ENCODE peak calls at places on chromosome X, in ten cellular contexts. W is type B pancreatic cell, T is tibial nerve, Q is HFFc6, A is astrocyte of the spinal cord, Y is prostate gland, H is body of pancreas, N is fibroblast of mammary gland, Z is right lobe of liver, B is glutamatergic neuron. J is an unnamed sample.

GRCh38 chrX:106894978-106895452 is 8.1 kb downstream of the RIPPLY1 start:
- DNase-seq in Q (peak), B (no peak), T (no peak), Z (no peak), N (peak), Y (no peak), A (peak), W (no peak), H (no peak), J (no peak)

GRCh38 chrX:70446380-70447350 is 2.0 kb downstream of the DLG3 start:
- DNase-seq in H (no peak), Q (no peak), B (no peak), Y (no peak), T (no peak), Z (no peak), N (no peak), W (no peak), A (no peak), J (no peak)

GRCh38 chrX:49812177-49812576 is 16.9 kb upstream of the PAGE4 start:
- DNase-seq in T (no peak), H (no peak), Y (no peak), B (no peak), Q (no peak), N (no peak), W (no peak), Z (no peak), A (no peak), J (no peak)

GRCh38 chrX:129606918-129607317 is 47.8 kb downstream of the APLN start:
- DNase-seq in N (peak), Z (no peak), Q (peak), T (peak), Y (peak), A (peak), H (peak), W (no peak), B (peak), J (no peak)

GRCh38 chrX:131745942-131746489 is 202.1 kb downstream of the OR13H1 start:
- DNase-seq in A (no peak), T (no peak), B (no peak), Z (no peak), H (no peak), Y (no peak), N (no peak), Q (no peak), W (no peak), J (no peak)

GRCh38 chrX:96843566-96843965 is 40.1 kb upstream of the RPA4 start:
- DNase-seq in Z (no peak), T (no peak), W (no peak), Y (no peak), N (no peak), B (no peak), Q (no peak), A (no peak), H (no peak), J (no peak)

GRCh38 chrX:51893931-51894696 is 691 bp downstream of the MAGED1 start:
- DNase-seq in Q (no peak), N (peak), Y (no peak), A (peak), Z (no peak), H (peak), W (no peak), T (no peak), B (peak), J (no peak)

GRCh38 chrX:132023117-132023895 is at the start of gene STK26:
- DNase-seq in Z (peak), H (peak), B (peak), T (peak), W (peak), N (peak), A (peak), Q (peak), Y (peak), J (peak)

GRCh38 chrX:101078716-101079115 is at the start of gene TMEM35A:
- DNase-seq in W (no peak), Z (no peak), Y (no peak), Q (peak), B (peak), T (no peak), H (no peak), N (peak), A (peak), J (no peak)

GRCh38 chrX:71542411-71542810 is 9.5 kb downstream of the OGT start:
- DNase-seq in N (peak), Q (peak), W (no peak), A (peak), Z (no peak), Y (no peak), B (no peak), H (no peak), T (no peak), J (no peak)

GRCh38 chrX:25536307-25536970 is 520.7 kb upstream of the ARX start:
- DNase-seq in W (no peak), N (no peak), A (no peak), Q (no peak), B (no peak), Y (no peak), H (no peak), T (no peak), Z (no peak), J (no peak)

GRCh38 chrX:115147220-115147619 is 42.0 kb upstream of the RBMXL3 start:
- DNase-seq in Q (no peak), H (no peak), B (no peak), Y (no peak), W (no peak), A (peak), Z (no peak), T (no peak), N (peak), J (no peak)

GRCh38 chrX:74421181-74422028 is at the start of gene SLC16A2:
- DNase-seq in Z (peak), Q (peak), Y (peak), H (peak), T (peak), B (peak), N (peak), A (peak), W (peak), J (peak)

GRCh38 chrX:143664302-143664701 is 28.4 kb upstream of the SLITRK4 start:
- DNase-seq in B (no peak), N (peak), A (peak), Q (no peak), W (no peak), T (no peak), H (no peak), Z (no peak), Y (no peak), J (no peak)

GRCh38 chrX:12700745-12701144 is 90.5 kb upstream of the PRPS2 start:
- DNase-seq in H (peak), W (no peak), N (no peak), Q (no peak), B (no peak), T (no peak), Y (no peak), A (no peak), Z (no peak), J (no peak)

GRCh38 chrX:12701625-12702024 is 89.6 kb upstream of the PRPS2 start:
- DNase-seq in B (peak), Y (peak), H (peak), W (no peak), T (peak), Q (peak), N (peak), Z (no peak), A (peak), J (peak)

GRCh38 chrX:12704706-12705105 is 86.5 kb upstream of the PRPS2 start:
- DNase-seq in Y (no peak), W (no peak), T (no peak), B (no peak), H (no peak), N (no peak), Q (no peak), Z (no peak), A (no peak), J (no peak)

GRCh38 chrX:12702509-12703091 is 88.6 kb upstream of the PRPS2 start:
- DNase-seq in A (no peak), B (peak), Z (no peak), Q (no peak), H (peak), W (no peak), Y (no peak), T (no peak), N (peak), J (no peak)
- TF ChIP-seq CTCF in A (peak), B (peak), Z (peak), Q (peak), H (peak), W (peak), Y (peak), T (no peak), N (peak), J (no peak)

DNA sequence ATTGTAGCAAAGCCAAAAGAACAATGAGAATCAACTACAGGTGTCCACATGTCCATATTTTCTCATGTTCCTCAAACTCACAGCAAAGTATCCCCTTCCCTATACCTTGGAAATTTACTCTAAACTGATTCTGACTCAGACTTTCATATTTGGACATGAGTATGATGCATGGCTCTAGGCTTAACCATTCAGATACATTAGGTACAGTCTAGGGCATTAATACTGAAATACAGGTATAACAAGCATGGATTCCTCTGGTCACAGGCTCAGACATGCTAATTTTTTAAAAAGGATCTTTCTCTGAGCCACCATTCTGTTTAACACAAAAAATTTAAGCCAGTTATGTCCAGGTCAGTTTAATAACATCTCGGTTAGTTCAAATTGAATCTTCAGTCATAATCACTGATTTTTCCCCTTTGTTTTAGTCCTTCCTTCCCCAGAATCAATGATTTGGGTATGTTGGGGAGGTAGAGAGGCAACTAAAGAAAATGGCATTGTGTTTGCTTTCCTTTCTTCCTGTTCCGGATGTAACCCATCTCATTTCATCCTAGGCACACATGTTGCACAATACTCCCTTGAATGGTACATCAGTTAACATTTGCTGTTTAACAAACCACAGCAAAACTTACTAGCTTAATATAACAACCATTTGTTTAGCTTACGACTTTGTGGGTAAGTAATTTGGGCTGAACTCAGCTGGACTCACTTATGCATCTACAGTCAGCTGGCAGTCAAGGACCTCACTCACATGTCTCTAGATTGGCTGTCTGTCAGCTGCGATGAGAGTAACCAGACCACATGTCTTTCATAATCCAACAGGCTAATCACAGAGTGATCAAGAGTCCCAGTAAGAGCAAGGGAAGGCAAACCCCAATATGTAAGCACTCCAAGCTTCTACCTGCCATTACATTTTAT is 75.3 kb upstream of the GRIA3 start:
- DNase-seq in H (no peak), Z (no peak), A (no peak), N (peak), Y (no peak), T (no peak), Q (no peak), B (no peak), W (no peak), J (no peak)
- TF ChIP-seq CTCF in H (no peak), Z (no peak), A (no peak), N (no peak), Y (no peak), T (no peak), Q (no peak), B (no peak), W (no peak), J (no peak)

GRCh38 chrX:23981222-23981621 is 45.8 kb downstream of the KLHL15 start:
- DNase-seq in Q (no peak), Z (no peak), H (no peak), N (no peak), B (no peak), T (no peak), Y (no peak), W (no peak), A (no peak), J (no peak)
- TF ChIP-seq CTCF in Q (no peak), Z (no peak), H (no peak), N (no peak), B (no peak), T (no peak), Y (no peak), W (no peak), A (no peak), J (no peak)

GRCh38 chrX:11531226-11531625 is 134.5 kb downstream of the ARHGAP6 start:
- DNase-seq in H (no peak), Y (peak), Q (no peak), T (no peak), Z (no peak), B (no peak), W (no peak), A (peak), N (peak), J (no peak)
- TF ChIP-seq CTCF in H (peak), Y (no peak), Q (peak), T (peak), Z (peak), B (no peak), W (peak), A (no peak), N (peak), J (no peak)

GRCh38 chrX:102154218-102154860 is 1.4 kb downstream of the BEX5 start:
- DNase-seq in W (no peak), N (no peak), Y (peak), B (peak), A (no peak), Z (no peak), H (peak), T (no peak), Q (no peak), J (no peak)
- TF ChIP-seq CTCF in W (peak), N (no peak), Y (no peak), B (peak), A (no peak), Z (peak), H (no peak), T (no peak), Q (peak), J (peak)

J was measured in Peyer's patch.